ENCODE peak calls at places on chromosomes 4 and X, in seven cellular contexts. K, N, E, L, B, C and I are unnamed samples.

GRCh38 chrX:150411656-150412055 is 48.5 kb downstream of the MAMLD1 start:
- DNase-seq in K (no peak), N (no peak), E (no peak), L (no peak), B (no peak), C (no peak), I (no peak)

GRCh38 chr4:2246384-2247127 is 4.6 kb upstream of the HAUS3 start:
- DNase-seq in K (no peak), N (no peak), E (peak; percentile 20), L (no peak), B (no peak), C (no peak), I (no peak)

GRCh38 chr4:163707873-163708272 is 213.4 kb downstream of the TMA16 start:
- DNase-seq in K (no peak), N (no peak), E (no peak), L (no peak), B (no peak), C (no peak), I (no peak)

GRCh38 chr4:37780444-37781133 is 45.9 kb upstream of the PGM2 start:
- DNase-seq in K (peak; percentile 31), N (no peak), E (peak; percentile 78), L (no peak), B (no peak), C (peak; percentile 29), I (no peak)

GRCh38 chr4:52665592-52665991 is 6.5 kb upstream of the USP46 start:
- DNase-seq in K (no peak), N (no peak), E (no peak), L (no peak), B (no peak), C (no peak), I (no peak)

GRCh38 chrX:151973262-151973661 is 1.2 kb downstream of the GABRE start:
- DNase-seq in K (no peak), N (no peak), E (no peak), L (no peak), B (no peak), C (peak; percentile 19), I (no peak)

GRCh38 chr4:177185151-177185550 is 124.5 kb upstream of the NEIL3 start:
- DNase-seq in K (no peak), N (no peak), E (no peak), L (no peak), B (no peak), C (peak; percentile 34), I (no peak)

GRCh38 chr4:657338-658030 is 16.6 kb downstream of the ATP5ME start:
- DNase-seq in K (no peak), N (no peak), E (no peak), L (no peak), B (no peak), C (no peak), I (no peak)

GRCh38 chr4:151100517-151100916 is 1.1 kb downstream of the RPS3A start:
- DNase-seq in K (no peak), N (no peak), E (no peak), L (no peak), B (no peak), C (no peak), I (no peak)

GRCh38 chr4:157096439-157096838 is 20.5 kb downstream of the GLRB start:
- DNase-seq in K (no peak), N (no peak), E (no peak), L (no peak), B (no peak), C (peak; percentile 11), I (no peak)

GRCh38 chrX:9775930-9776329 is 10.3 kb upstream of the GPR143 start:
- DNase-seq in K (no peak), N (no peak), E (no peak), L (no peak), B (no peak), C (no peak), I (no peak)

GRCh38 chrX:105609530-105609929 is 212.8 kb upstream of the NRK start:
- DNase-seq in K (no peak), N (no peak), E (no peak), L (no peak), B (no peak), C (no peak), I (no peak)

GRCh38 chrX:2587146-2587545 is 86.4 kb upstream of the DHRSX start:
- DNase-seq in K (no peak), N (no peak), E (no peak), L (no peak), B (no peak), C (no peak), I (no peak)

GRCh38 chrX:2584216-2584615 is 83.4 kb upstream of the DHRSX start:
- DNase-seq in K (no peak), N (no peak), E (no peak), L (no peak), B (no peak), C (no peak), I (no peak)

GRCh38 chrX:2584659-2585470 is 84.1 kb upstream of the DHRSX start:
- DNase-seq in K (no peak), N (no peak), E (no peak), L (no peak), B (no peak), C (no peak), I (no peak)

GRCh38 chrX:2581296-2581695 is 80.5 kb upstream of the DHRSX start:
- DNase-seq in K (no peak), N (no peak), E (no peak), L (no peak), B (no peak), C (no peak), I (no peak)

DNA sequence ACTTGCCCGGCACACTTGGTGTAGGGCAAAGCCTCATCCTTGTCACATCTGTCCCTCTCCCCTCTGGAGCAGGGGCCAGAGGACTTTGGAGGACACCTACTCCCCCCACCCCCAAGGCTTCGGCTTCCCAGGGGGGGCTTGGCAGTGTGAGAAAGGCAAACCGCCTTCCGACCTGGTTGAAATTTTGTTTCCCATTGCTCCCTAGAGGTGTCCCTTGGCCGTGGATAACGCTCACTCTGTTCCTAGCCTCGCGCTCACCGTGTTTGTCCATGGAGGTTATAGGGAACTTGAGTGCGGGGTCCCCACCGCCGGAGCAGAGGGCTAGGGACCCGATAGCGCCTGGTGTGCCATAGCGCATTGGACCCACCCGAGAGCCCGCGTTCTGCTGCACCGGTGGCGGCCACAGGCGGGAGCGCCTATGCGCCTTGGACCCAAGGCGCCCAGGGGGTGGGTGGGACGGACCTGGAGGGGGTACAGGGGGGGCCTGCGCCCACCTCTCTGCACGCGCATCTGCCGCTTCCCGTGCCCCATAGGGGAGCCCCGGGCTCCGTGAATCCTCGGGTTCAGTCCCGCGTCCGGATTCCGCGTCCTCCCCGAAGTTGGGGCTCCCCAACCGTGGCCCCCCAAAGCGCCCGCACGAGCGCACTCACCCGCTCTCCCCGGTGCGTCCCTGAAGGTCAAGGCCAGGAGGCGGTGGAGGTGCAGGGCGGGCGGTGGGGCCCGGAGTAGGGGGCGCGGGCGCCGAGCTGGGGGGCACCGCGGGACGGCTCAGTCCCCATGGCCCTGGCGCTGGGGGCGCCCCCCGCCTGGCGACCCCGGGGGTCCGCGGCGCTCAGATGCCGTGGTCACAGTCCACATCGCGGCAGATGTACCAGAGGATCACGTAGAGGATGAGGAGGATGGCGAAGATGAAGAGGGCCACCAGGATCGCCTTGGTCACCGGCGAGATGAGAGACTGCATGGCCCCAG is 82.7 kb upstream of the DHRSX start:
- DNase-seq in K (no peak), N (no peak), E (no peak), L (no peak), B (no peak), C (no peak), I (no peak)
- H3K4me3 ChIP-seq in K (no peak overlapping the region), N (no peak overlapping the region), E (no peak overlapping the region), L (no peak overlapping the region), B (no peak overlapping the region), C (no peak overlapping the region), I (no peak overlapping the region)

DNA sequence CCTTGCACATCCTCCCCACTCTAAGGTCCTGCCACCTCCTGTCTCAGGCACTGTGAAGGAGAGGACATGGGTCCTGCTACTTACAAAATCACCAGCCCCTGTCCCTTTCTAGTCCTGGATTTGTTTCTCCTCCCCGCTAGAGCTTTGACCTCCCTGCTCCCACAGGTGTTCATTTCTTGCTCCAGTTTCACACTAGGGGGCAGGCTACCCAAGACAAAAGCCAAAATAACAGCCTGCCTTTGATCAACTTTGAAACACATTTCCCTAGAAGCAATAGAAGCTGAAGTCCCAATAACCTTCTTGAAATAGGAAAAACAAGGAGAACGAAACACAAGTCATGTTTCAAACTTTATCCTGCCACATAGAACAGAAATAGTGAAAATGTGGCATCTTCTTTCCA is 164.4 kb downstream of the QDPR start:
- DNase-seq in K (peak; percentile 17), N (peak; percentile 15), E (no peak), L (no peak), B (no peak), C (peak; percentile 35), I (no peak)
- TF ChIP-seq CTCF in K (no peak), N (peak; percentile 55), E (peak; percentile 43), L (peak; percentile 36), B (peak; percentile 60), C (peak; percentile 72), I (peak; percentile 58)

DNA sequence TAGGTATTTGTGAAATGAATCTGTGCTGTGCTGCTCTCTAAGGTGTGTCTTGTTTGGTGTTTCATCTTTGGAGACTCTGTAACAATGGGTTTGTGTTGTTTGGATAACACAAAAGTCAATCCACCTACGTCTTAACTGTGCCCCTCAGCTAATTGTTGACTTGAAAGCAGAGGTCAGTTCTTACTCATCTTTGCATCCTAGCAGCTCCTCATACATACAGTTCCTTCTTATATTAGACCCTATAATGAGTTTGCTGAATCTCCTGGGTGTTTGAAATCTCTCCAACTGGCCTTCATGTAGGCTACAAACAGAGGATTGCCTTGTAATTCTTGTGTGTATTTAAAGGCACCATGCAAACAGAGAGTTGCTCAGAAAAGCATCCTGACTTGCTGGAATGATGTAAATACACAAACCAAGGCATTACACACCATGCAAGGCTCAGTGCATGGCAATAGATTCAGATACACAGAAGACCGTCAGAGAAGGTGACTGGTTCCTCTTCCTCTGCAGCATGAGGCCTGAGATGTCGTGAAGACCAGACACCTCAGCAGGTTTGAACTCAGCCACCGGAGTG is 220.0 kb upstream of the JADE1 start:
- DNase-seq in K (no peak), N (no peak), E (no peak), L (no peak), B (no peak), C (no peak), I (no peak)
- H3K4me3 ChIP-seq in K (no peak overlapping the region), N (no peak overlapping the region), E (no peak overlapping the region), L (no peak overlapping the region), B (no peak overlapping the region), C (no peak overlapping the region), I (no peak overlapping the region)

GRCh38 chrX:110167952-110168451 is 149.9 kb downstream of the AMMECR1 start:
- DNase-seq in K (no peak), N (peak; percentile 75), E (peak; percentile 45), L (no peak), B (no peak), C (peak; percentile 18), I (no peak)
- TF ChIP-seq CTCF in K (no peak), N (peak; percentile 84), E (peak; percentile 38), L (peak; percentile 35), B (peak; percentile 61), C (peak; percentile 28), I (peak; percentile 55)

GRCh38 chr4:100149190-100149589 is 41.1 kb downstream of the DDIT4L start:
- DNase-seq in K (no peak), N (no peak), E (no peak), L (no peak), B (no peak), C (no peak), I (no peak)

GRCh38 chr4:100147684-100148083 is 42.6 kb downstream of the DDIT4L start:
- DNase-seq in K (no peak), N (no peak), E (no peak), L (no peak), B (no peak), C (no peak), I (no peak)

GRCh38 chr4:100147198-100147597 is 43.1 kb downstream of the DDIT4L start:
- DNase-seq in K (no peak), N (no peak), E (no peak), L (no peak), B (no peak), C (no peak), I (no peak)

GRCh38 chr4:100146756-100147155 is 43.5 kb downstream of the DDIT4L start:
- DNase-seq in K (no peak), N (no peak), E (no peak), L (no peak), B (no peak), C (no peak), I (no peak)
- H3K4me3 ChIP-seq in K (no peak overlapping the region), N (no peak overlapping the region), E (no peak overlapping the region), L (no peak overlapping the region), B (no peak overlapping the region), C (no peak overlapping the region), I (no peak overlapping the region)